ENCODE peak calls at places on chromosomes 13 and 19, in seven cellular contexts. N is kidney epithelial cell; X is astrocyte; E is stimulated activated CD8-positive, alpha-beta memory T cell treated with anti-CD3 and anti-CD28 coated beads, Interleukin-2, amount 100 ng/mL, for 1 hour; J is RKO; R is HL-60; H is aorta. S is an unnamed sample.

GRCh38 chr19:1221141-1221903 is 15.7 kb downstream of the STK11 start:
- DNase-seq in N (no peak), X (no peak), E (no peak), J (no peak), R (no peak), H (peak), S (no peak)

GRCh38 chr13:45674908-45675307 is 27.2 kb upstream of the CBY2 start:
- DNase-seq in N (peak), X (peak), E (no peak), J (no peak), R (no peak), H (no peak), S (peak)

GRCh38 chr13:94154362-94154761 is 325.1 kb downstream of the DCT start:
- DNase-seq in N (no peak), X (peak), E (no peak), J (no peak), R (no peak), H (peak), S (peak)

GRCh38 chr13:61728468-61728867 is 312.8 kb upstream of the PCDH20 start:
- DNase-seq in N (no peak), X (peak), E (no peak), J (no peak), R (no peak), H (no peak), S (peak)

GRCh38 chr19:46181386-46181774 is 33.3 kb downstream of the IGFL2 start:
- DNase-seq in N (no peak), X (peak), E (no peak), J (peak), R (peak), H (no peak), S (peak)

GRCh38 chr19:2327773-2328400 is 499 bp downstream of the LSM7 start:
- DNase-seq in N (peak), X (peak), E (no peak), J (peak), R (peak), H (no peak), S (peak)

GRCh38 chr13:44848956-44849748 is 140.1 kb downstream of the NUFIP1 start:
- DNase-seq in N (no peak), X (peak), E (no peak), J (no peak), R (no peak), H (no peak), S (no peak)

GRCh38 chr19:13872695-13873389 is 4.1 kb upstream of the NANOS3 start:
- DNase-seq in N (no peak), X (no peak), E (no peak), J (no peak), R (no peak), H (no peak), S (no peak)

GRCh38 chr13:42275098-42275471 is 3.1 kb downstream of the AKAP11 start:
- DNase-seq in N (no peak), X (no peak), E (no peak), J (no peak), R (no peak), H (no peak), S (no peak)

GRCh38 chr19:54077334-54077733 is 3.8 kb downstream of the TARM1 start:
- DNase-seq in N (no peak), X (no peak), E (no peak), J (no peak), R (no peak), H (no peak), S (no peak)

GRCh38 chr19:15129856-15130580 is 22.8 kb downstream of the SYDE1 start:
- DNase-seq in N (no peak), X (no peak), E (no peak), J (no peak), R (no peak), H (no peak), S (no peak)

S was measured in NCI-H226.